ENCODE peak calls at places on chromosome 21, in four cellular contexts. V is GM12878, Q is GM23338, N is prostate gland. R is an unnamed sample.

GRCh38 chr21:31781737-31782136 is 49.8 kb upstream of the SCAF4 start:
- DNase-seq in V (no peak), Q (no peak), N (peak), R (no peak)

GRCh38 chr21:16912075-16912474 is 600.8 kb upstream of the CXADR start:
- DNase-seq in V (no peak), Q (no peak), N (no peak), R (no peak)

GRCh38 chr21:41370840-41371697 is 9.2 kb downstream of the MX2 start:
- DNase-seq in V (no peak), Q (no peak), N (no peak), R (no peak)

GRCh38 chr21:29961291-29962027 is 21.7 kb upstream of the GRIK1 start:
- DNase-seq in V (no peak), Q (no peak), N (no peak), R (no peak)

GRCh38 chr21:41459884-41460534 is 34.0 kb downstream of the MX1 start:
- DNase-seq in V (no peak), Q (no peak), N (no peak), R (no peak)

GRCh38 chr21:16578912-16579311 is 849.1 kb downstream of the USP25 start:
- DNase-seq in V (no peak), Q (no peak), N (no peak), R (no peak)

GRCh38 chr21:26842300-26842699 is 2.9 kb downstream of the ADAMTS1 start:
- DNase-seq in V (no peak), Q (no peak), N (no peak), R (no peak)

GRCh38 chr21:43659136-43660000 is at the start of the genes HSF2BP and RRP1B:
- DNase-seq in V (no peak), Q (peak), N (peak), R (peak)

GRCh38 chr21:21688877-21689276 is 690.7 kb downstream of the NCAM2 start:
- DNase-seq in V (no peak), Q (peak), N (no peak), R (no peak)

GRCh38 chr21:24045775-24046215 is 1561.5 kb downstream of the MRPL39 start:
- DNase-seq in V (no peak), Q (peak), N (peak), R (peak)

GRCh38 chr21:25895565-25896205 is 160.9 kb downstream of the GABPA start:
- DNase-seq in V (no peak), Q (peak), N (no peak), R (no peak)

GRCh38 chr21:36288651-36289243 is 31.2 kb upstream of the MORC3 start:
- DNase-seq in V (no peak), Q (no peak), N (no peak), R (no peak)

GRCh38 chr21:14603202-14603601 is 57.1 kb upstream of the SAMSN1 start:
- DNase-seq in V (no peak), Q (no peak), N (no peak), R (no peak)

GRCh38 chr21:41759926-41760325 is 6.9 kb downstream of the RIPK4 start:
- DNase-seq in V (no peak), Q (no peak), N (no peak), R (no peak)

GRCh38 chr21:18716578-18717138 is 313.1 kb upstream of the TMPRSS15 start:
- DNase-seq in V (no peak), Q (no peak), N (no peak), R (no peak)

GRCh38 chr21:18725653-18726052 is 322.1 kb upstream of the TMPRSS15 start:
- DNase-seq in V (no peak), Q (peak), N (no peak), R (no peak)

DNA sequence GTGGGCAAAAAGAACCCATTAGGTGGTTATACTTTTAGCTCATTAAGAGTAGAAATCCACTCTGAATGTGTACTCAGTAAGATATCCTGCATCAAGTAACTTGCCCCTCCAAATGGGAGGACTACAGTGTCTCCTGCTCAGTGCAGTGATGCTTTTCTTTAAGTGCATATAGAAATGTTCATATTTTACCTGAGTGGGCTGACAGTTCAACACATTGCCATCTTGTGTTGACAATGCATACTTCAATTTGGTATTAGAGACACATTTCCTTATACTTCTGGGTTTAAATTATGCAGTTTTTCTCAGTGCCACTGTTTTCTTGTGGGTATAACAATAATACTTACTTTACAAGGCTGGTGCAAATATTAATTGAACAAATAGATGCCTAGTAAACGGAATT is 318.6 kb upstream of the TMPRSS15 start:
- DNase-seq in V (no peak), Q (no peak), N (no peak), R (no peak)
- TF ChIP-seq CTCF in V (no peak), Q (no peak), N (no peak), R (no peak)

GRCh38 chr21:34593954-34594531 is 20.9 kb downstream of the RCAN1 start:
- DNase-seq in V (no peak), Q (no peak), N (no peak), R (no peak)
- TF ChIP-seq POLR2AphosphoS5 in V (no peak), Q (no peak), N (no peak), R (no peak)

DNA sequence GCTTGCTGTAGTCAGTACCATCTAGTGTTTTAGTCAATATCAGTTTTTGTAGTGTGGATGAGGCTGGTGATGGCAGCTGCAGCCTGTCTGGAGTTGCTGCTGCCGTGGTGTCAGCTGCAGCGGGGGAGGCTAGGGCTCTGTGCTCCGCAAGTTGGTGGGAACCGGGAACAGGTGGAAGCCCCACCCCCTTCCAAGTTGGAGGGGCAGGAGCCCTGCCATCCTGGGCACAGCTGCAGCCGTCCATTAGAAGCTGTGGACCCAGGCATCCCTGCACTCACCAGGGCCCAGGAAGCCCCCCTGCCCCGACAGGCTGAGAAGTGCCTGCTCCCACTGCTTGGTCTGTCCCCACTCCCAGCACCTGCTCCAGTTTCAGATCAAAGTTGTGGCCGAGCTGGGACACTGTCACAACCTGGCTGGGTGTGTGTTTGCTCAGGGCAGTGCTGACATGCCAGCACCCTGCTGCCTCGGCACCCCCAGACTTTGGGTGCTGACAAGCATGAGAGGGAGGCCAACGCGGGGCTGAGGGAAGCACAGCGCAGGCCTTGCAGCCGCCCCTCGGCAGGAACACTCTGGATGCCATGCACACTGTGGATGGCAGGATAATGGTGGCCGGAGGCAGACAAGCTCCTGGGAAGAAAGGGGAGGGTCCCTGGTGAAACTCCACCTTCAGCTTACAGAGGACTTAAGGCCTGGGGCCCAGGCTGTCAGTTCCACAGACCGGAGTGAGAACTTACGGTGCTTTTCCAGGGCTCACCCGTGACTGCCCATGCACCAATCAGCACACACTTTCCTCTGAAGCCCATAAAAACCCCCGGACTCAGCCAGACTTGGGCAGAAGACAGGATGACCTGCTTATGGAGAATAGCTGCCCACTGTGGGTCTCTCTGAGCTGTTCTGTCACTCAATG is 86.9 kb downstream of the ADARB1 start:
- DNase-seq in V (no peak), Q (no peak), N (no peak), R (no peak)
- H3K27ac ChIP-seq in V (no peak), Q (no peak), N (no peak), R (no peak)

DNA sequence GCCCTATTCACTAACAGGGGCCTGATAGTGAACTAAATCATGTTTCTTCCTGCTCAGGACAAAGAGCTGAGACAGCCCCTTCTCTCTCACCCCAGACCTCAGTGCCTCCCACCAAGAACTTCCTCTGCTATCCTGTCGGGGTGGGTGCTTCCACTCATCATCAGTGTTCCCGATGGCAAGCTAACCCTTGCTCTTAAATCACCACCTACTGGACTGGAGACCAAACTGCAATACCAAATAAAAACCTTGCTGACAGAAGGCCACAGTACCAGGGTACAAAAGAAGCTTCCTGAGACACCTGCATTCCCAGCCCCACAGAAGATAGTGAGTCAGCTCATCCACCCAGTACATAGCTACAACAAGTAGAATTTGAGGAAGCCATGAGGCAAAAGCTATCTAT is 799.5 kb downstream of the LTN1 start:
- DNase-seq in V (no peak), Q (peak), N (no peak), R (no peak)
- TF ChIP-seq CTCF in V (no peak), Q (peak), N (no peak), R (no peak)